ENCODE peak calls at places on chromosome 13, in six cellular contexts. One of them, this sample, is unnamed.

GRCh38 chr13:78160793-78161192 is 242.2 kb upstream of the EDNRB start:
- DNase-seq in foreskin keratinocyte: peak
- DNase-seq in suprapubic skin: no peak
- DNase-seq in B cell: no peak
- DNase-seq in AG09319: peak
- DNase-seq in upper lobe of right lung: no peak
- DNase-seq in this sample: no peak

GRCh38 chr13:28337196-28338045 is 157.5 kb downstream of the FLT1 start:
- DNase-seq in suprapubic skin: no peak
- DNase-seq in B cell: no peak
- DNase-seq in upper lobe of right lung: no peak
- DNase-seq in AG09319: peak
- DNase-seq in foreskin keratinocyte: peak
- DNase-seq in this sample: no peak

GRCh38 chr13:103605546-103606326 is 539.5 kb upstream of the SLC10A2 start:
- DNase-seq in suprapubic skin: no peak
- DNase-seq in AG09319: no peak
- DNase-seq in B cell: no peak
- DNase-seq in foreskin keratinocyte: peak
- DNase-seq in upper lobe of right lung: no peak
- DNase-seq in this sample: no peak

GRCh38 chr13:86684402-86684801 is 885.2 kb upstream of the SLITRK6 start:
- DNase-seq in foreskin keratinocyte: no peak
- DNase-seq in suprapubic skin: no peak
- DNase-seq in AG09319: no peak
- DNase-seq in B cell: no peak
- DNase-seq in upper lobe of right lung: no peak
- DNase-seq in this sample: no peak

GRCh38 chr13:74067818-74068217 is 66.4 kb downstream of the KLF12 start:
- DNase-seq in AG09319: no peak
- DNase-seq in B cell: no peak
- DNase-seq in suprapubic skin: no peak
- DNase-seq in upper lobe of right lung: no peak
- DNase-seq in foreskin keratinocyte: peak
- DNase-seq in this sample: no peak

GRCh38 chr13:36820222-36820621 is 1.2 kb downstream of the RFXAP start:
- DNase-seq in upper lobe of right lung: no peak
- DNase-seq in AG09319: no peak
- DNase-seq in suprapubic skin: no peak
- DNase-seq in B cell: no peak
- DNase-seq in foreskin keratinocyte: peak
- DNase-seq in this sample: no peak

GRCh38 chr13:30561506-30561905 is 56.2 kb upstream of the USPL1 start:
- DNase-seq in B cell: no peak
- DNase-seq in AG09319: no peak
- DNase-seq in foreskin keratinocyte: no peak
- DNase-seq in upper lobe of right lung: no peak
- DNase-seq in suprapubic skin: no peak
- DNase-seq in this sample: no peak

GRCh38 chr13:97975851-97976550 is 22.5 kb downstream of the IPO5 start:
- DNase-seq in foreskin keratinocyte: peak
- DNase-seq in AG09319: peak
- DNase-seq in upper lobe of right lung: no peak
- DNase-seq in suprapubic skin: peak
- DNase-seq in B cell: peak
- DNase-seq in this sample: no peak

GRCh38 chr13:95239293-95239692 is 62.0 kb downstream of the ABCC4 start:
- DNase-seq in AG09319: no peak
- DNase-seq in suprapubic skin: no peak
- DNase-seq in foreskin keratinocyte: no peak
- DNase-seq in B cell: peak
- DNase-seq in upper lobe of right lung: no peak
- DNase-seq in this sample: no peak

GRCh38 chr13:68170961-68171360 is 940.8 kb upstream of the PCDH9 start:
- DNase-seq in AG09319: no peak
- DNase-seq in suprapubic skin: no peak
- DNase-seq in B cell: no peak
- DNase-seq in foreskin keratinocyte: no peak
- DNase-seq in upper lobe of right lung: no peak
- DNase-seq in this sample: no peak

GRCh38 chr13:28744656-28745055 is 25.9 kb upstream of the SLC46A3 start:
- DNase-seq in B cell: no peak
- DNase-seq in foreskin keratinocyte: no peak
- DNase-seq in suprapubic skin: no peak
- DNase-seq in upper lobe of right lung: no peak
- DNase-seq in AG09319: no peak
- DNase-seq in this sample: no peak

GRCh38 chr13:32471187-32471922 is 43.4 kb upstream of the N4BP2L1 start:
- DNase-seq in AG09319: no peak
- DNase-seq in foreskin keratinocyte: no peak
- DNase-seq in suprapubic skin: no peak
- DNase-seq in upper lobe of right lung: no peak
- DNase-seq in B cell: no peak
- DNase-seq in this sample: no peak

GRCh38 chr13:110312669-110313031 is 5.6 kb downstream of the COL4A2 start:
- DNase-seq in AG09319: no peak
- DNase-seq in upper lobe of right lung: no peak
- DNase-seq in foreskin keratinocyte: peak
- DNase-seq in suprapubic skin: no peak
- DNase-seq in B cell: no peak
- DNase-seq in this sample: peak

GRCh38 chr13:93309886-93310520 is 83.4 kb downstream of the GPC6 start:
- DNase-seq in foreskin keratinocyte: peak
- DNase-seq in suprapubic skin: no peak
- DNase-seq in upper lobe of right lung: no peak
- DNase-seq in AG09319: no peak
- DNase-seq in B cell: no peak
- DNase-seq in this sample: no peak

GRCh38 chr13:64774915-64775314 is 2455.2 kb downstream of the PCDH9 start:
- DNase-seq in suprapubic skin: no peak
- DNase-seq in B cell: no peak
- DNase-seq in AG09319: no peak
- DNase-seq in foreskin keratinocyte: no peak
- DNase-seq in upper lobe of right lung: no peak
- DNase-seq in this sample: no peak

GRCh38 chr13:97221491-97221890 is 642 bp upstream of the MBNL2 start:
- DNase-seq in B cell: no peak
- DNase-seq in foreskin keratinocyte: no peak
- DNase-seq in suprapubic skin: no peak
- DNase-seq in AG09319: no peak
- DNase-seq in upper lobe of right lung: no peak
- DNase-seq in this sample: no peak

GRCh38 chr13:79480954-79481684 is at the start of gene NDFIP2:
- DNase-seq in B cell: peak
- DNase-seq in suprapubic skin: peak
- DNase-seq in foreskin keratinocyte: peak
- DNase-seq in upper lobe of right lung: peak
- DNase-seq in AG09319: no peak
- DNase-seq in this sample: peak

GRCh38 chr13:86907116-86907515 is 764.1 kb upstream of the SLITRK5 start:
- DNase-seq in suprapubic skin: no peak
- DNase-seq in B cell: no peak
- DNase-seq in foreskin keratinocyte: no peak
- DNase-seq in upper lobe of right lung: no peak
- DNase-seq in AG09319: no peak
- DNase-seq in this sample: no peak

GRCh38 chr13:96632536-96633320 is 361.5 kb downstream of the OXGR1 start:
- DNase-seq in suprapubic skin: no peak
- DNase-seq in B cell: no peak
- DNase-seq in upper lobe of right lung: no peak
- DNase-seq in AG09319: no peak
- DNase-seq in foreskin keratinocyte: no peak
- DNase-seq in this sample: no peak

GRCh38 chr13:80265348-80265747 is 75.6 kb downstream of the SPRY2 start:
- DNase-seq in suprapubic skin: no peak
- DNase-seq in AG09319: no peak
- DNase-seq in foreskin keratinocyte: no peak
- DNase-seq in B cell: no peak
- DNase-seq in upper lobe of right lung: no peak
- DNase-seq in this sample: no peak

GRCh38 chr13:81171065-81171647 is 830.2 kb upstream of the SPRY2 start:
- DNase-seq in AG09319: no peak
- DNase-seq in B cell: no peak
- DNase-seq in foreskin keratinocyte: peak
- DNase-seq in upper lobe of right lung: no peak
- DNase-seq in suprapubic skin: no peak
- DNase-seq in this sample: no peak

GRCh38 chr13:111115841-111116500 is 861 bp downstream of the ARHGEF7 start:
- DNase-seq in suprapubic skin: peak
- DNase-seq in AG09319: peak
- DNase-seq in B cell: peak
- DNase-seq in upper lobe of right lung: no peak
- DNase-seq in foreskin keratinocyte: no peak
- DNase-seq in this sample: no peak

GRCh38 chr13:28679628-28680027 is 20.7 kb downstream of the POMP start:
- DNase-seq in B cell: no peak
- DNase-seq in upper lobe of right lung: no peak
- DNase-seq in AG09319: no peak
- DNase-seq in suprapubic skin: no peak
- DNase-seq in foreskin keratinocyte: no peak
- DNase-seq in this sample: no peak

GRCh38 chr13:111177081-111177711 is 62.1 kb downstream of the ARHGEF7 start:
- DNase-seq in upper lobe of right lung: no peak
- DNase-seq in suprapubic skin: no peak
- DNase-seq in B cell: no peak
- DNase-seq in foreskin keratinocyte: peak
- DNase-seq in AG09319: no peak
- DNase-seq in this sample: no peak

GRCh38 chr13:42991892-42992584 is at the start of gene EPSTI1:
- DNase-seq in upper lobe of right lung: peak
- DNase-seq in suprapubic skin: peak
- DNase-seq in AG09319: no peak
- DNase-seq in B cell: peak
- DNase-seq in foreskin keratinocyte: peak
- DNase-seq in this sample: no peak

GRCh38 chr13:19596960-19597361 is 35.6 kb upstream of the TPTE2 start:
- DNase-seq in suprapubic skin: no peak
- DNase-seq in upper lobe of right lung: no peak
- DNase-seq in AG09319: no peak
- DNase-seq in B cell: no peak
- DNase-seq in foreskin keratinocyte: no peak
- DNase-seq in this sample: no peak

GRCh38 chr13:53023246-53023645 is 5.4 kb upstream of the OLFM4 start:
- DNase-seq in suprapubic skin: no peak
- DNase-seq in AG09319: no peak
- DNase-seq in B cell: no peak
- DNase-seq in upper lobe of right lung: no peak
- DNase-seq in foreskin keratinocyte: no peak
- DNase-seq in this sample: no peak

GRCh38 chr13:27203186-27203585 is 31.6 kb upstream of the USP12 start:
- DNase-seq in upper lobe of right lung: no peak
- DNase-seq in AG09319: no peak
- DNase-seq in B cell: no peak
- DNase-seq in suprapubic skin: no peak
- DNase-seq in foreskin keratinocyte: no peak
- DNase-seq in this sample: no peak
- TF ChIP-seq CTCF in upper lobe of right lung: no peak
- TF ChIP-seq CTCF in AG09319: no peak
- TF ChIP-seq CTCF in B cell: no peak
- TF ChIP-seq CTCF in suprapubic skin: no peak
- TF ChIP-seq CTCF in foreskin keratinocyte: no peak
- TF ChIP-seq CTCF in this sample: no peak

GRCh38 chr13:41942462-41943094 is 18.3 kb downstream of the VWA8 start:
- DNase-seq in B cell: no peak
- DNase-seq in suprapubic skin: no peak
- DNase-seq in upper lobe of right lung: no peak
- DNase-seq in AG09319: no peak
- DNase-seq in foreskin keratinocyte: peak
- DNase-seq in this sample: no peak
- TF ChIP-seq CTCF in B cell: no peak
- TF ChIP-seq CTCF in suprapubic skin: no peak
- TF ChIP-seq CTCF in upper lobe of right lung: peak
- TF ChIP-seq CTCF in AG09319: peak
- TF ChIP-seq CTCF in foreskin keratinocyte: peak
- TF ChIP-seq CTCF in this sample: peak

DNA sequence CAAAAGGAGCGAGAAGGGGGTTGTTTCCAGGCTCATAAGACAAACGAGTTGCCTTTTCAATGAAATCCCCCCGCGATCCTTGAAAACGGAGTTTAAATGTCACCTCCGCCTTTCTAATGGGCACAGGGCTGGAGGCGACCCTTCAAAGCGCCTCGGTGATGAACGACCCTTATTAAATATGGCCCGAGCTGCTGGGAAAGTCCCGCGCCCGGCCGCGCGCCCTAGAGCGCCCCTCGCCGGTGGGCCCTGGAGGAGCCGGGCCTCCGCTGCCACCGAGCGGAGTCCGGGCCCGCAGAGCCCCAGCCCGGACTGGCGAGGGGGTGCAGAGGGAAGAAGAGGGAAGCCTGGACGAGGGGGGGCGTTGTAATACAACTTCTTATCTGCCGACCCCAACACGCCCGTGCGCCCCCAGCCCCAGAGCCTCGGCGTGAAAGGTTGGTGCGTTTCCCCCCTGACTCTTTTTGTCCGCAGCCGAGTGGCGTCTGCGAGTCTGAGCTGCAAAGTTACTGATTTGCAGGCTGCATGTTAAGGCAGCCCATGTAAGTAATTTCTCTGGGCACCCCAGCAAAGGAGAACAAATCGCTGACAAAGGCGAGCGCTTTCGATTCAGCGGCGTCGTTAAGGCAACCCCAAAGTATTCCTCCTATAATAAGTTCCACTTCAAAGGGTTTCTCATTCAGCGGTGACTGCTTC is 11.9 kb downstream of the ZIC5 start:
- DNase-seq in upper lobe of right lung: no peak
- DNase-seq in foreskin keratinocyte: no peak
- DNase-seq in suprapubic skin: no peak
- DNase-seq in AG09319: no peak
- DNase-seq in B cell: peak
- DNase-seq in this sample: no peak
- TF ChIP-seq CTCF in upper lobe of right lung: no peak
- TF ChIP-seq CTCF in foreskin keratinocyte: no peak
- TF ChIP-seq CTCF in suprapubic skin: no peak
- TF ChIP-seq CTCF in AG09319: no peak
- TF ChIP-seq CTCF in B cell: no peak
- TF ChIP-seq CTCF in this sample: peak

GRCh38 chr13:113742000-113742441 is 17.0 kb upstream of the TMEM255B start:
- DNase-seq in AG09319: no peak
- DNase-seq in B cell: peak
- DNase-seq in suprapubic skin: peak
- DNase-seq in foreskin keratinocyte: no peak
- DNase-seq in upper lobe of right lung: peak
- DNase-seq in this sample: no peak
- TF ChIP-seq CTCF in AG09319: no peak
- TF ChIP-seq CTCF in B cell: no peak
- TF ChIP-seq CTCF in suprapubic skin: no peak
- TF ChIP-seq CTCF in foreskin keratinocyte: peak
- TF ChIP-seq CTCF in upper lobe of right lung: peak
- TF ChIP-seq CTCF in this sample: peak

GRCh38 chr13:48615017-48615416 is 38.7 kb upstream of the CYSLTR2 start:
- DNase-seq in suprapubic skin: no peak
- DNase-seq in upper lobe of right lung: no peak
- DNase-seq in B cell: no peak
- DNase-seq in AG09319: no peak
- DNase-seq in foreskin keratinocyte: no peak
- DNase-seq in this sample: no peak
- TF ChIP-seq CTCF in suprapubic skin: no peak
- TF ChIP-seq CTCF in upper lobe of right lung: no peak
- TF ChIP-seq CTCF in B cell: no peak
- TF ChIP-seq CTCF in AG09319: no peak
- TF ChIP-seq CTCF in foreskin keratinocyte: no peak
- TF ChIP-seq CTCF in this sample: no peak

GRCh38 chr13:41458187-41458938 is 1.0 kb downstream of the RGCC start:
- DNase-seq in AG09319: no peak
- DNase-seq in foreskin keratinocyte: peak
- DNase-seq in upper lobe of right lung: peak
- DNase-seq in suprapubic skin: peak
- DNase-seq in B cell: peak
- DNase-seq in this sample: no peak
- TF ChIP-seq CTCF in AG09319: no peak
- TF ChIP-seq CTCF in foreskin keratinocyte: no peak
- TF ChIP-seq CTCF in upper lobe of right lung: no peak
- TF ChIP-seq CTCF in suprapubic skin: no peak
- TF ChIP-seq CTCF in B cell: no peak
- TF ChIP-seq CTCF in this sample: no peak

This sample was measured in type B pancreatic cell.